ENCODE peak calls at places on chromosomes 12 and 14, in eight cellular contexts. One of them, this sample, is unnamed. For H3K4me1, the result is how much of the 10 kb centered on the place peaks cover.

GRCh38 chr12:113512568-113512967 is 40.9 kb upstream of the LHX5 start:
- DNase-seq in left ventricle myocardium inferior: no peak
- DNase-seq in PC-9: no peak
- DNase-seq in GM23248: no peak
- DNase-seq in transverse colon: no peak
- DNase-seq in neuronal stem cell: no peak
- DNase-seq in effector memory CD4-positive, alpha-beta T cell: no peak
- DNase-seq in GM23338: no peak
- DNase-seq in this sample: no peak

GRCh38 chr12:118397693-118398440 is 21.5 kb downstream of the SUDS3 start:
- DNase-seq in left ventricle myocardium inferior: no peak
- DNase-seq in PC-9: no peak
- DNase-seq in GM23248: no peak
- DNase-seq in transverse colon: no peak
- DNase-seq in neuronal stem cell: no peak
- DNase-seq in effector memory CD4-positive, alpha-beta T cell: no peak
- DNase-seq in GM23338: no peak
- DNase-seq in this sample: no peak

GRCh38 chr14:68519788-68520187 is 273.1 kb downstream of the ZFP36L1 start:
- DNase-seq in left ventricle myocardium inferior: no peak
- DNase-seq in PC-9: no peak
- DNase-seq in GM23248: no peak
- DNase-seq in transverse colon: no peak
- DNase-seq in neuronal stem cell: no peak
- DNase-seq in effector memory CD4-positive, alpha-beta T cell: no peak
- DNase-seq in GM23338: no peak
- DNase-seq in this sample: no peak

GRCh38 chr14:105028251-105028927 is 7.5 kb upstream of the CDCA4 start:
- DNase-seq in left ventricle myocardium inferior: no peak
- DNase-seq in PC-9: no peak
- DNase-seq in GM23248: peak
- DNase-seq in transverse colon: no peak
- DNase-seq in neuronal stem cell: no peak
- DNase-seq in effector memory CD4-positive, alpha-beta T cell: no peak
- DNase-seq in GM23338: no peak
- DNase-seq in this sample: no peak

GRCh38 chr12:63915105-63915830 is 70.8 kb downstream of the SRGAP1 start:
- DNase-seq in left ventricle myocardium inferior: no peak
- DNase-seq in PC-9: no peak
- DNase-seq in GM23248: peak
- DNase-seq in transverse colon: no peak
- DNase-seq in neuronal stem cell: no peak
- DNase-seq in effector memory CD4-positive, alpha-beta T cell: no peak
- DNase-seq in GM23338: no peak
- DNase-seq in this sample: no peak

GRCh38 chr12:78229491-78230209 is 399.0 kb downstream of the NAV3 start:
- DNase-seq in left ventricle myocardium inferior: no peak
- DNase-seq in PC-9: peak
- DNase-seq in GM23248: peak
- DNase-seq in transverse colon: peak
- DNase-seq in neuronal stem cell: peak
- DNase-seq in effector memory CD4-positive, alpha-beta T cell: no peak
- DNase-seq in GM23338: peak
- DNase-seq in this sample: peak

GRCh38 chr14:39203659-39204606 is 28.9 kb downstream of the PNN start:
- DNase-seq in left ventricle myocardium inferior: no peak
- DNase-seq in PC-9: peak
- DNase-seq in GM23248: no peak
- DNase-seq in transverse colon: peak
- DNase-seq in neuronal stem cell: no peak
- DNase-seq in effector memory CD4-positive, alpha-beta T cell: no peak
- DNase-seq in GM23338: no peak
- DNase-seq in this sample: no peak

GRCh38 chr12:49518914-49519573 is 19.8 kb upstream of the KCNH3 start:
- DNase-seq in left ventricle myocardium inferior: no peak
- DNase-seq in PC-9: no peak
- DNase-seq in GM23248: peak
- DNase-seq in transverse colon: no peak
- DNase-seq in neuronal stem cell: no peak
- DNase-seq in effector memory CD4-positive, alpha-beta T cell: no peak
- DNase-seq in GM23338: no peak
- DNase-seq in this sample: no peak

GRCh38 chr12:131950182-131950913 is 606 bp downstream of the EP400 start:
- DNase-seq in left ventricle myocardium inferior: peak
- DNase-seq in PC-9: peak
- DNase-seq in GM23248: peak
- DNase-seq in transverse colon: peak
- DNase-seq in neuronal stem cell: no peak
- DNase-seq in effector memory CD4-positive, alpha-beta T cell: no peak
- DNase-seq in GM23338: peak
- DNase-seq in this sample: no peak

GRCh38 chr12:14960548-14961465 is 594 bp downstream of the ARHGDIB start:
- DNase-seq in left ventricle myocardium inferior: peak
- DNase-seq in PC-9: peak
- DNase-seq in GM23248: peak
- DNase-seq in transverse colon: peak
- DNase-seq in neuronal stem cell: no peak
- DNase-seq in effector memory CD4-positive, alpha-beta T cell: peak
- DNase-seq in GM23338: peak
- DNase-seq in this sample: no peak

GRCh38 chr14:93186961-93187360 is 1.8 kb downstream of the LYSET start:
- DNase-seq in left ventricle myocardium inferior: no peak
- DNase-seq in PC-9: no peak
- DNase-seq in GM23248: no peak
- DNase-seq in transverse colon: no peak
- DNase-seq in neuronal stem cell: no peak
- DNase-seq in effector memory CD4-positive, alpha-beta T cell: no peak
- DNase-seq in GM23338: no peak
- DNase-seq in this sample: no peak

GRCh38 chr12:66118240-66118891 is 12.2 kb downstream of the LLPH start:
- DNase-seq in left ventricle myocardium inferior: no peak
- DNase-seq in PC-9: no peak
- DNase-seq in GM23248: peak
- DNase-seq in transverse colon: no peak
- DNase-seq in neuronal stem cell: no peak
- DNase-seq in effector memory CD4-positive, alpha-beta T cell: no peak
- DNase-seq in GM23338: no peak
- DNase-seq in this sample: no peak

GRCh38 chr12:116666305-116666673 is 71.6 kb downstream of the SPRING1 start:
- DNase-seq in left ventricle myocardium inferior: no peak
- DNase-seq in PC-9: no peak
- DNase-seq in GM23248: no peak
- DNase-seq in transverse colon: no peak
- DNase-seq in neuronal stem cell: no peak
- DNase-seq in effector memory CD4-positive, alpha-beta T cell: no peak
- DNase-seq in GM23338: peak
- DNase-seq in this sample: no peak

GRCh38 chr14:67377916-67378315 is 17.8 kb downstream of the EIF2S1 start:
- DNase-seq in left ventricle myocardium inferior: no peak
- DNase-seq in PC-9: no peak
- DNase-seq in GM23248: no peak
- DNase-seq in transverse colon: no peak
- DNase-seq in neuronal stem cell: no peak
- DNase-seq in effector memory CD4-positive, alpha-beta T cell: no peak
- DNase-seq in GM23338: no peak
- DNase-seq in this sample: no peak

GRCh38 chr12:110246690-110247339 is 34.2 kb upstream of the ATP2A2 start:
- DNase-seq in left ventricle myocardium inferior: no peak
- DNase-seq in PC-9: peak
- DNase-seq in GM23248: no peak
- DNase-seq in transverse colon: no peak
- DNase-seq in neuronal stem cell: no peak
- DNase-seq in effector memory CD4-positive, alpha-beta T cell: no peak
- DNase-seq in GM23338: no peak
- DNase-seq in this sample: no peak
- H3K27ac ChIP-seq in left ventricle myocardium inferior: peak
- H3K27ac ChIP-seq in PC-9: peak
- H3K27ac ChIP-seq in GM23248: no peak
- H3K27ac ChIP-seq in transverse colon: peak
- H3K27ac ChIP-seq in neuronal stem cell: no peak
- H3K27ac ChIP-seq in effector memory CD4-positive, alpha-beta T cell: no peak
- H3K27ac ChIP-seq in GM23338: no peak
- H3K27ac ChIP-seq in this sample: no peak

GRCh38 chr14:75457648-75458165 is 29.9 kb downstream of the JDP2 start:
- DNase-seq in left ventricle myocardium inferior: no peak
- DNase-seq in PC-9: no peak
- DNase-seq in GM23248: no peak
- DNase-seq in transverse colon: no peak
- DNase-seq in neuronal stem cell: no peak
- DNase-seq in effector memory CD4-positive, alpha-beta T cell: no peak
- DNase-seq in GM23338: peak
- DNase-seq in this sample: no peak

GRCh38 chr14:75460402-75460801 is 32.6 kb downstream of the JDP2 start:
- DNase-seq in left ventricle myocardium inferior: no peak
- DNase-seq in PC-9: peak
- DNase-seq in GM23248: no peak
- DNase-seq in transverse colon: no peak
- DNase-seq in neuronal stem cell: no peak
- DNase-seq in effector memory CD4-positive, alpha-beta T cell: no peak
- DNase-seq in GM23338: no peak
- DNase-seq in this sample: no peak

GRCh38 chr14:75459791-75460190 is 32.0 kb downstream of the JDP2 start:
- DNase-seq in left ventricle myocardium inferior: no peak
- DNase-seq in PC-9: no peak
- DNase-seq in GM23248: no peak
- DNase-seq in transverse colon: no peak
- DNase-seq in neuronal stem cell: no peak
- DNase-seq in effector memory CD4-positive, alpha-beta T cell: no peak
- DNase-seq in GM23338: no peak
- DNase-seq in this sample: no peak

GRCh38 chr14:75458305-75458704 is 30.5 kb downstream of the JDP2 start:
- DNase-seq in left ventricle myocardium inferior: no peak
- DNase-seq in PC-9: no peak
- DNase-seq in GM23248: no peak
- DNase-seq in transverse colon: no peak
- DNase-seq in neuronal stem cell: no peak
- DNase-seq in effector memory CD4-positive, alpha-beta T cell: no peak
- DNase-seq in GM23338: no peak
- DNase-seq in this sample: no peak

DNA sequence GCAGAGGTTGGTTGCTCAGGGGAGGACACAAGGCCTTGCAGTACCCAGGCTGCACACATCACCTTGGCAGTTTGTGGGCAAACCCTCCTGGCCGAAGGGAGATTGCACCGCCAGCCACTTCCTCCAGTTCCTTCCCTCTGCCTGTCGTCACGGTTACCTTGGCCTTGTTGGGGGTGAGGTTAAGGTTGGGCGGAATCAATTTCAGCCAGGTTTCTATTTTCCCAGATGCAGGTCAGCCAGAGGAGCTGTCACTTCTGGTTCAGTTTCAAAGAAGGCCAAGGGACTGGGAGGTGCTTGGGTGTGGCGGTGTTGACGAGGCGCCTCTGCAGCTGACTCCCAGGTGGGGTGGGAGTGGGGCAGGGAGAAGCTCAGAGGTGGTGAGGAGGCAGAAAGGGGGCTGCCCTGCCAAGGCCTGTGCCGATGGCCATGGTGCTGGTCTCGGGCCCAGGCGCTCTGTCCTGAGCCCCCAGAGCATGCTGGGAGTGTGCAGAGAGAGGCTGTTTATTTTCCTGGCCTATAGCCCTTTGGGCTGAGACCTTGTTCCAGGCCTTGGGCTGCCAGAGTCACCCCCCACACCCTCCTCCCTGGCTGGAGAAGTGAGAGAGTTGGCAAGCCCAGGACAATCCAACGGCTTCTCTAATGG is 31.4 kb downstream of the JDP2 start:
- DNase-seq in left ventricle myocardium inferior: peak
- DNase-seq in PC-9: peak
- DNase-seq in GM23248: no peak
- DNase-seq in transverse colon: peak
- DNase-seq in neuronal stem cell: no peak
- DNase-seq in effector memory CD4-positive, alpha-beta T cell: no peak
- DNase-seq in GM23338: peak
- DNase-seq in this sample: no peak
- H3K4me1 ChIP-seq in left ventricle myocardium inferior: half or more
- H3K4me1 ChIP-seq in PC-9: half or more
- H3K4me1 ChIP-seq in GM23248: under half
- H3K4me1 ChIP-seq in transverse colon: half or more
- H3K4me1 ChIP-seq in neuronal stem cell: under half
- H3K4me1 ChIP-seq in effector memory CD4-positive, alpha-beta T cell: under half
- H3K4me1 ChIP-seq in GM23338: under half
- H3K4me1 ChIP-seq in this sample: under half

DNA sequence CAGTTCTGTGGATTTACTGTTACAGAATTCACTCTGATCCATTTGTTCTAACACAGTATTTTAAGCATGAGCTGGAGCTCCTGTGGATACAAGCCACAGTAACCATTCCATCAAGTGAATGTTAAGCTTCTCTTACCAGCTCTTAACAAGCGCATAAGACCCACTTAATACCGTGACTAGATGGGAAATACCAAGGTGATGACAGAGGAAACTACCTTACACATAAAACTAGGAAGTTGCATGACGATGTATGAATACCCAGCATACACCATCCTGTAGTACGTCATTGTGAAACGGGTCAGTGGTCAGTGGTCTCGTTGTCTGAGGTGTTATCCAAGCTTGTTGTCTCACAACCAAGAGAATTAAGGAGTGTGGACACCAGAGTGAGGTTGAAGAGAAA is 2.0 kb upstream of the GALC start:
- DNase-seq in left ventricle myocardium inferior: no peak
- DNase-seq in PC-9: no peak
- DNase-seq in GM23248: no peak
- DNase-seq in transverse colon: no peak
- DNase-seq in neuronal stem cell: no peak
- DNase-seq in effector memory CD4-positive, alpha-beta T cell: peak
- DNase-seq in GM23338: no peak
- DNase-seq in this sample: no peak
- H3K27ac ChIP-seq in left ventricle myocardium inferior: no peak
- H3K27ac ChIP-seq in PC-9: no peak
- H3K27ac ChIP-seq in GM23248: no peak
- H3K27ac ChIP-seq in transverse colon: no peak
- H3K27ac ChIP-seq in neuronal stem cell: no peak
- H3K27ac ChIP-seq in effector memory CD4-positive, alpha-beta T cell: peak
- H3K27ac ChIP-seq in GM23338: no peak
- H3K27ac ChIP-seq in this sample: no peak

GRCh38 chr12:45263587-45263986 is 47.7 kb downstream of the ANO6 start:
- DNase-seq in left ventricle myocardium inferior: no peak
- DNase-seq in PC-9: no peak
- DNase-seq in GM23248: no peak
- DNase-seq in transverse colon: no peak
- DNase-seq in neuronal stem cell: no peak
- DNase-seq in effector memory CD4-positive, alpha-beta T cell: no peak
- DNase-seq in GM23338: no peak
- DNase-seq in this sample: no peak

GRCh38 chr12:45273717-45274271 is 57.9 kb downstream of the ANO6 start:
- DNase-seq in left ventricle myocardium inferior: no peak
- DNase-seq in PC-9: peak
- DNase-seq in GM23248: peak
- DNase-seq in transverse colon: no peak
- DNase-seq in neuronal stem cell: no peak
- DNase-seq in effector memory CD4-positive, alpha-beta T cell: no peak
- DNase-seq in GM23338: no peak
- DNase-seq in this sample: no peak

GRCh38 chr12:45268672-45269406 is 52.9 kb downstream of the ANO6 start:
- DNase-seq in left ventricle myocardium inferior: peak
- DNase-seq in PC-9: peak
- DNase-seq in GM23248: peak
- DNase-seq in transverse colon: peak
- DNase-seq in neuronal stem cell: no peak
- DNase-seq in effector memory CD4-positive, alpha-beta T cell: no peak
- DNase-seq in GM23338: peak
- DNase-seq in this sample: no peak

DNA sequence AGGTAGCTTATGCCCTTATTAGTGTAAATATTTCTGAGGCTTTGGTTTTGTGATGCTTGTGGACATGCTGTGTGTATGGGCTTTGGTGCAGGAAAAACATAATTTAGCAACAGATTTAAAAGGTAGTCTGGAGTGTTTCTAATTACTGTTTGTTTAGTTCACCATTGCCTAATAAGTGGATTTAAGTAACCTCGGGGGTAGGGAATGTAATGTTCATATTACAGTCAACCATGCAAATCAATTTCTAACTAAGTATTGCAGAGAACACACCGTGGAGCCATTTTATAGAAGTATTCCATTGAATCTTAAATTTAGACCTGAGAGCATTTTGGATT is 53.5 kb downstream of the ANO6 start:
- DNase-seq in left ventricle myocardium inferior: no peak
- DNase-seq in PC-9: no peak
- DNase-seq in GM23248: no peak
- DNase-seq in transverse colon: no peak
- DNase-seq in neuronal stem cell: no peak
- DNase-seq in effector memory CD4-positive, alpha-beta T cell: no peak
- DNase-seq in GM23338: no peak
- DNase-seq in this sample: no peak
- H3K4me1 ChIP-seq in left ventricle myocardium inferior: half or more
- H3K4me1 ChIP-seq in PC-9: half or more
- H3K4me1 ChIP-seq in GM23248: under half
- H3K4me1 ChIP-seq in transverse colon: under half
- H3K4me1 ChIP-seq in neuronal stem cell: under half
- H3K4me1 ChIP-seq in effector memory CD4-positive, alpha-beta T cell: under half
- H3K4me1 ChIP-seq in GM23338: under half
- H3K4me1 ChIP-seq in this sample: under half

This sample was measured in iPS DF 6.9.